ENCODE peak calls at places on chromosome 15, in four cellular contexts. N is foreskin fibroblast, P is hepatocyte, O is astrocyte. Y is an unnamed sample.

GRCh38 chr15:74202461-74203401 is at the start of gene STRA6:
- DNase-seq in P (peak), N (peak), O (peak), Y (no peak)

GRCh38 chr15:62895905-62896316 is 146.6 kb upstream of the TPM1 start:
- DNase-seq in N (peak), O (peak), P (no peak), Y (no peak)

GRCh38 chr15:27427386-27427785 is 456.4 kb downstream of the GABRG3 start:
- DNase-seq in O (no peak), P (no peak), N (no peak), Y (no peak)

GRCh38 chr15:43828061-43828657 is 1.4 kb downstream of the WDR76 start:
- DNase-seq in P (no peak), N (peak), O (no peak), Y (no peak)

GRCh38 chr15:33132722-33133345 is 61.7 kb downstream of the FMN1 start:
- DNase-seq in N (peak), O (peak), P (peak), Y (no peak)

GRCh38 chr15:42149493-42150245 is 6.8 kb downstream of the PLA2G4F start:
- DNase-seq in N (no peak), P (no peak), O (no peak), Y (no peak)

GRCh38 chr15:67853454-67853853 is 13.6 kb upstream of the RNU6-1 start:
- DNase-seq in O (no peak), N (no peak), P (no peak), Y (no peak)

GRCh38 chr15:88152672-88153071 is 103.9 kb downstream of the NTRK3 start:
- DNase-seq in P (no peak), O (no peak), N (no peak), Y (no peak)

GRCh38 chr15:79089890-79090486 is 592 bp downstream of the RASGRF1 start:
- DNase-seq in N (no peak), P (no peak), O (no peak), Y (no peak)

GRCh38 chr15:80343610-80344009 is 60.6 kb upstream of the ARNT2 start:
- DNase-seq in N (no peak), P (peak), O (no peak), Y (no peak)

GRCh38 chr15:43463542-43463941 is 29.4 kb downstream of the TP53BP1 start:
- DNase-seq in O (peak), N (no peak), P (no peak), Y (no peak)

GRCh38 chr15:41798607-41799487 is 24.6 kb downstream of the MAPKBP1 start:
- DNase-seq in N (no peak), O (no peak), P (no peak), Y (no peak)

GRCh38 chr15:82986442-82986780 is 401 bp downstream of the RAMAC start:
- DNase-seq in O (no peak), N (no peak), P (no peak), Y (no peak)

GRCh38 chr15:74349241-74349766 is 18.1 kb downstream of the CYP11A1 start:
- DNase-seq in O (no peak), N (no peak), P (no peak), Y (no peak)

GRCh38 chr15:31461911-31462480 is 135.4 kb downstream of the KLF13 start:
- DNase-seq in P (no peak), O (no peak), N (no peak), Y (no peak)

GRCh38 chr15:91807122-91807521 is 46.4 kb upstream of the SLCO3A1 start:
- DNase-seq in P (no peak), O (no peak), N (no peak), Y (no peak)

GRCh38 chr15:52427804-52428203 is 100.9 kb downstream of the MYO5A start:
- DNase-seq in O (peak), N (peak), P (peak), Y (peak)

GRCh38 chr15:66850078-66850991 is 148.3 kb downstream of the SMAD6 start:
- DNase-seq in N (no peak), O (no peak), P (peak), Y (no peak)

GRCh38 chr15:101539492-101539891 is 50.0 kb upstream of the PCSK6 start:
- DNase-seq in O (no peak), P (no peak), N (no peak), Y (no peak)

GRCh38 chr15:101384276-101384675 is 89.2 kb upstream of the SNRPA1 start:
- DNase-seq in N (no peak), P (no peak), O (no peak), Y (no peak)

GRCh38 chr15:68197170-68197492 is 8.0 kb downstream of the CALML4 start:
- DNase-seq in N (no peak), O (no peak), P (no peak), Y (no peak)

GRCh38 chr15:90889736-90890456 is 5.6 kb downstream of the FES start:
- DNase-seq in O (no peak), P (no peak), N (no peak), Y (no peak)

GRCh38 chr15:80684697-80685096 is 10.4 kb upstream of the ABHD17C start:
- DNase-seq in P (peak), N (no peak), O (peak), Y (no peak)

GRCh38 chr15:88649286-88649733 is 10.5 kb downstream of the ISG20 start:
- DNase-seq in N (peak), O (peak), P (no peak), Y (no peak)

GRCh38 chr15:75123395-75123794 is 78.3 kb upstream of the C15orf39 start:
- DNase-seq in O (peak), P (no peak), N (peak), Y (no peak)

GRCh38 chr15:78457101-78457500 is 19.1 kb downstream of the IREB2 start:
- DNase-seq in O (peak), N (peak), P (no peak), Y (no peak)

GRCh38 chr15:100572362-100572983 is 29.5 kb downstream of the LINS1 start:
- DNase-seq in P (peak), N (no peak), O (no peak), Y (no peak)

GRCh38 chr15:31405200-31405929 is 78.7 kb downstream of the KLF13 start:
- DNase-seq in N (no peak), P (no peak), O (no peak), Y (no peak)

GRCh38 chr15:71508081-71508682 is 302.2 kb upstream of the NR2E3 start:
- DNase-seq in N (no peak), P (no peak), O (no peak), Y (no peak)

GRCh38 chr15:50964075-50964474 is 55.6 kb downstream of the AP4E1 start:
- DNase-seq in P (no peak), O (no peak), N (no peak), Y (no peak)

DNA sequence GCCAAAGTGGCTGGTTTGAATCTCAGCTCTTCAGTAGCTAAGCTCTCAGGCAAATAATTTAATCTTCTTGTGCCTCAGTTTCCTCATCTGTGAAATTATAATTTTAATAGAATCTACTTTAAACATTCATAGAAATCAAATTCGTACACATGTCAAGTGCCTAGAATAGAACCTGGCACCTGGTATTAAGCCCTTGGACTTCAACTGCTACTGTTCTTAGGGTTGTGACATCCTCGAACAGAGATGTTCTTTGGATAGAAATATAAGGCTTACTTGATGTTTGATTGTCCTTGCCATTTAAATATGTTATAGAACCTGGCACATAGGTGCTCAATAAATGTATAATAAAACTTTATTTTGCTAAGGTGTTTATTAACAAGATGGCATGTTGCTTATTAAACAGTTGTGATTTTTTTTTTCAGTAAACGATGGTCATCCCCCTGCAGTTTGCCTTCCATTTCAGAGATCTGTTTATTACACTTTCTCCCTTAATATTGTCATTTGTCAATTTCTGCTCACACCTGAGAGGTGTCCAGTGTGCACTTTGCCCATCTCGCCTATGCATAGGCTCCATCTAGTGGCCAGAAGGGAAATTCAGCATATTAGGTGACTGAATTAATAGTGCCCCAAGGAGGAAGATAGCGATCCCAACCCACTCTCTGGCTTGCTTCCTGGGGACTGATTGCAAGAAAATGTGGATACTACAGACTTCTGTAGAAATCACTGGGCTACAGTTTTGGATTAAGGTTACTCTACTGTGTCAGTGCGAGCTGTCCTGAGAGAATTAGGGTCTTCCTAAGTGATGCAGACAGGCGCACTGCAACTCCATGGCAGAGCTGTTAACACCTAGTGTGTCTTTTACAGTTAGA is 10.7 kb downstream of the IGF1R start:
- DNase-seq in O (peak), P (peak), N (no peak), Y (no peak)
- H3K4me3 ChIP-seq in O (no peak), P (no peak), N (no peak), Y (no peak)

DNA sequence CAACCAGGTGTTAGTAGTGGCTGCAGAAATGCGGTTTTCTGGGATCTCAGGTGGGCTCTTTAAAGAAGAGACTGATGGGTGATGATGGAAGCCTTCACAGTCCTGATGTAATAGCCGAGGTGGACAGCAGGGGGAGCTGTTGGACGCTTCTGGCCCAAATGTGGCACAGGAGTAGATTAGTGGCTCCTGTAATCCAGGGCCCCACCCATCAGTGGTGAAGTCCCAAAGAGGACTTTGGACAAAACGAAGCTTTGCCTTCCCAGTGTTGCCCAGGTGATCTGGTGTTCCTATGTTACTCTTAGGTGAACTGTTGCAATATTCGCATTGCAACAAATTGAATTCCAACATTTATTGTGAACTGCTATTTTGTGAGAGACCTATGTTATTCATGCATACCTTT is 31.8 kb upstream of the MYZAP start:
- DNase-seq in O (no peak), P (peak), N (no peak), Y (no peak)
- TF ChIP-seq CTCF in O (peak), P (peak), N (peak), Y (peak)

GRCh38 chr15:95784508-95784907 is 546.0 kb upstream of the NR2F2 start:
- DNase-seq in N (no peak), P (no peak), O (no peak), Y (no peak)
- H3K4me3 ChIP-seq in N (no peak), P (no peak), O (no peak), Y (no peak)

DNA sequence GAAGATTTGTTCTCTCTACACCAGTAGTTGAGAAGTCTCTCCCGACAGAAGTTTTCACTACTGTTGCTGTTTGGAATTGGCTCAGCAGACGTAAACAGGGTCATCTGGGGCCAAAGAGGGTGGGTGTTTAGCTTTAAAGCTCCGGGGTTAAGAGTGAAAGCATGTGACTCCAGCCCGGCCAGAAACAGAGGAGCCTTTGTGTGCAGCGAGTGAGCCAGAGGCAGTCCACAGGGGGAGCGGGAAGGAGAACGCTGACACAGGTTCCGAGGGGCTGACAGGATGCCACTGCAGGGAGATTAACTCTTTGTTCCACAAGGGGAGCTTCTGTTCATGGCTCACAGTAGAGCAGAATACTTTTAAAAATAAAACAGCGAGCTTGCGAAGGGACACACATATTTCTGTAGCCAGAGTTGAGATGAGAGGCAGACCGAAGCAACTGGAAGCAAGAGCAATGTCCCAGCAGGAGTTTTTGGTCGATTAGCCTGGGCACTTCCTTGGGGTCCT is 26.9 kb downstream of the BMF start:
- DNase-seq in P (peak), N (peak), O (peak), Y (peak)
- TF ChIP-seq CTCF in P (no peak), N (no peak), O (no peak), Y (peak)

GRCh38 chr15:36594556-36595090 is 15.2 kb downstream of the CDIN1 start:
- DNase-seq in N (no peak), P (no peak), O (no peak), Y (no peak)

GRCh38 chr15:36591534-36592411 is 12.3 kb downstream of the CDIN1 start:
- DNase-seq in N (no peak), O (peak), P (no peak), Y (no peak)

GRCh38 chr15:36585774-36586173 is 6.3 kb downstream of the CDIN1 start:
- DNase-seq in P (peak), N (no peak), O (no peak), Y (no peak)

GRCh38 chr15:36590838-36591237 is 11.4 kb downstream of the CDIN1 start:
- DNase-seq in N (no peak), O (peak), P (no peak), Y (no peak)

GRCh38 chr15:36589971-36590370 is 10.5 kb downstream of the CDIN1 start:
- DNase-seq in N (no peak), O (peak), P (no peak), Y (no peak)
- H3K4me3 ChIP-seq in N (no peak), O (no peak), P (no peak), Y (no peak)

GRCh38 chr15:85852969-85853368 is 58.2 kb upstream of the KLHL25 start:
- DNase-seq in O (no peak), P (no peak), N (no peak), Y (no peak)
- TF ChIP-seq CTCF in O (no peak), P (no peak), N (no peak), Y (no peak)